ENCODE peak calls at places on chromosomes 2 and 18, in six cellular contexts. U, O, H, M, B and X are unnamed samples.
A peak's percentile ranks its signal among the peaks of the same experiment; 100 is the strongest.

GRCh38 chr2:174729797-174730529 is 34.3 kb downstream of the CHRNA1 start:
- DNase-seq in U (peak; percentile 11), O (no peak), H (no peak), M (no peak), B (no peak), X (peak; percentile 61)

GRCh38 chr18:78517328-78517727 is 462.3 kb upstream of the SALL3 start:
- DNase-seq in U (no peak), O (peak; percentile 35), H (no peak), M (no peak), B (no peak), X (no peak)

GRCh38 chr18:53799134-53799533 is 425.3 kb downstream of the MBD2 start:
- DNase-seq in U (peak; percentile 18), O (no peak), H (peak; percentile 67), M (peak; percentile 59), B (no peak), X (no peak)

GRCh38 chr2:197599285-197599965 is 76.0 kb downstream of the RFTN2 start:
- DNase-seq in U (peak; percentile 47), O (no peak), H (peak; percentile 54), M (peak; percentile 80), B (peak; percentile 9), X (peak; percentile 51)

GRCh38 chr2:205273627-205274026 is 408.7 kb upstream of the NRP2 start:
- DNase-seq in U (no peak), O (no peak), H (no peak), M (peak; percentile 75), B (no peak), X (no peak)

GRCh38 chr2:101330253-101330921 is 21.9 kb upstream of the RNF149 start:
- DNase-seq in U (no peak), O (no peak), H (peak; percentile 55), M (no peak), B (no peak), X (no peak)

GRCh38 chr2:185404578-185404977 is 334.0 kb upstream of the FSIP2 start:
- DNase-seq in U (no peak), O (no peak), H (no peak), M (no peak), B (no peak), X (no peak)

GRCh38 chr2:71889991-71890684 is 257.5 kb downstream of the CYP26B1 start:
- DNase-seq in U (peak; percentile 90), O (no peak), H (peak; percentile 77), M (peak; percentile 67), B (peak; percentile 77), X (no peak)

GRCh38 chr18:50849448-50849847 is 29.5 kb upstream of the ME2 start:
- DNase-seq in U (no peak), O (no peak), H (no peak), M (no peak), B (no peak), X (no peak)

GRCh38 chr2:26727641-26728561 is 35.4 kb downstream of the KCNK3 start:
- DNase-seq in U (no peak), O (no peak), H (no peak), M (no peak), B (no peak), X (no peak)

GRCh38 chr2:210072922-210073509 is 70.6 kb downstream of the RPE start:
- DNase-seq in U (peak; percentile 38), O (no peak), H (peak; percentile 39), M (peak; percentile 53), B (peak; percentile 32), X (no peak)

GRCh38 chr2:69382547-69382946 is 4.5 kb downstream of the GFPT1 start:
- DNase-seq in U (no peak), O (no peak), H (no peak), M (no peak), B (no peak), X (no peak)

GRCh38 chr2:121360566-121361300 is 75.7 kb upstream of the TFCP2L1 start:
- DNase-seq in U (peak; percentile 95), O (no peak), H (peak; percentile 87), M (peak; percentile 93), B (peak; percentile 88), X (peak; percentile 90)

GRCh38 chr2:98037666-98038339 is 42.1 kb upstream of the TMEM131 start:
- DNase-seq in U (no peak), O (no peak), H (no peak), M (no peak), B (no peak), X (no peak)

GRCh38 chr2:85413592-85414421 is 3.6 kb upstream of the CAPG start:
- DNase-seq in U (peak; percentile 48), O (no peak), H (peak; percentile 52), M (peak; percentile 44), B (peak; percentile 39), X (peak; percentile 83)

GRCh38 chr2:54572636-54573531 is 116.8 kb downstream of the SPTBN1 start:
- DNase-seq in U (peak; percentile 81), O (no peak), H (peak; percentile 41), M (peak; percentile 83), B (no peak), X (peak; percentile 83)

GRCh38 chr2:29260151-29260772 is 145.0 kb downstream of the CLIP4 start:
- DNase-seq in U (peak; percentile 44), O (no peak), H (peak; percentile 47), M (peak; percentile 52), B (peak; percentile 19), X (peak; percentile 28)

GRCh38 chr18:3466872-3467271 is 16.9 kb downstream of the TGIF1 start:
- DNase-seq in U (no peak), O (no peak), H (no peak), M (no peak), B (no peak), X (no peak)

GRCh38 chr2:171056307-171056706 is 104.4 kb downstream of the TLK1 start:
- DNase-seq in U (no peak), O (no peak), H (no peak), M (no peak), B (peak; percentile 25), X (no peak)

GRCh38 chr2:110729106-110729505 is 3.3 kb upstream of the ACOXL start:
- DNase-seq in U (no peak), O (no peak), H (no peak), M (no peak), B (no peak), X (no peak)

GRCh38 chr2:206275274-206276160 is 1.1 kb downstream of the ZDBF2 start:
- DNase-seq in U (peak; percentile 75), O (no peak), H (peak; percentile 26), M (peak; percentile 29), B (peak; percentile 34), X (peak; percentile 35)

GRCh38 chr2:214075446-214075845 is 335.4 kb upstream of the VWC2L start:
- DNase-seq in U (no peak), O (no peak), H (no peak), M (no peak), B (no peak), X (no peak)